ENCODE peak calls at places on chromosomes 11 and 22, in seven cellular contexts. R is HCT116, H is SK-N-SH, I is OCI-LY7, D is GM23338, K is H9, C is fibroblast of lung. S is an unnamed sample.

GRCh38 chr22:49331223-49331815 is 496.4 kb downstream of the BRD1 start:
- DNase-seq in R (no peak), H (no peak), I (no peak), D (no peak), K (no peak), C (no peak), S (no peak)

GRCh38 chr11:100849009-100849913 is 162.2 kb downstream of the ARHGAP42 start:
- DNase-seq in R (no peak), H (no peak), I (no peak), D (no peak), K (no peak), C (peak; percentile 95), S (no peak)

GRCh38 chr11:86514453-86514852 is 139.8 kb downstream of the CCDC81 start:
- DNase-seq in R (no peak), H (no peak), I (no peak), D (no peak), K (no peak), C (no peak), S (no peak)

GRCh38 chr11:96112192-96113099 is 188.5 kb upstream of the MTMR2 start:
- DNase-seq in R (no peak), H (no peak), I (no peak), D (no peak), K (no peak), C (peak; percentile 36), S (no peak)

GRCh38 chr11:124536520-124536919 is 6.9 kb downstream of the OR8B12 start:
- DNase-seq in R (peak; percentile 32), H (no peak), I (no peak), D (peak; percentile 85), K (peak; percentile 93), C (peak; percentile 32), S (peak; percentile 51)

GRCh38 chr22:46454910-46455269 is 82.5 kb downstream of the CELSR1 start:
- DNase-seq in R (peak; percentile 65), H (no peak), I (no peak), D (no peak), K (no peak), C (no peak), S (peak; percentile 87)

GRCh38 chr11:111177037-111177988 is 68.2 kb upstream of the POU2AF2 start:
- DNase-seq in R (no peak), H (no peak), I (peak; percentile 91), D (no peak), K (no peak), C (no peak), S (no peak)

GRCh38 chr11:3781423-3781822 is 15.9 kb downstream of the NUP98 start:
- DNase-seq in R (no peak), H (no peak), I (no peak), D (no peak), K (no peak), C (no peak), S (peak; percentile 50)

GRCh38 chr11:119116235-119116594 is 5.2 kb upstream of the HINFP start:
- DNase-seq in R (no peak), H (no peak), I (no peak), D (no peak), K (no peak), C (no peak), S (no peak)

GRCh38 chr22:39243443-39244072 is 1.2 kb downstream of the PDGFB start:
- DNase-seq in R (no peak), H (no peak), I (no peak), D (peak; percentile 61), K (no peak), C (no peak), S (peak; percentile 29)

GRCh38 chr11:7592706-7593105 is 78.9 kb downstream of the PPFIBP2 start:
- DNase-seq in R (no peak), H (no peak), I (no peak), D (no peak), K (no peak), C (peak; percentile 59), S (peak; percentile 25)

GRCh38 chr22:45296628-45297297 is 12.0 kb downstream of the UPK3A start:
- DNase-seq in R (no peak), H (no peak), I (peak; percentile 35), D (no peak), K (no peak), C (no peak), S (no peak)

GRCh38 chr11:3808846-3809623 is 675 bp downstream of the PGAP2 start:
- DNase-seq in R (peak; percentile 62), H (peak; percentile 68), I (peak; percentile 75), D (peak; percentile 65), K (peak; percentile 51), C (peak; percentile 33), S (peak; percentile 80)

GRCh38 chr11:18204220-18204619 is 31.6 kb downstream of the MRGPRX4 start:
- DNase-seq in R (no peak), H (no peak), I (no peak), D (no peak), K (no peak), C (no peak), S (no peak)

GRCh38 chr11:65643971-65644370 is 6.1 kb downstream of the SIPA1 start:
- DNase-seq in R (no peak), H (no peak), I (no peak), D (peak; percentile 73), K (peak; percentile 79), C (no peak), S (peak; percentile 22)

GRCh38 chr11:44596541-44597276 is 31.2 kb downstream of the CD82 start:
- DNase-seq in R (no peak), H (no peak), I (peak; percentile 61), D (no peak), K (no peak), C (no peak), S (no peak)

GRCh38 chr11:9459573-9460321 is 1.1 kb upstream of the ZNF143 start:
- DNase-seq in R (peak; percentile 22), H (peak; percentile 29), I (peak; percentile 60), D (peak; percentile 41), K (no peak), C (peak; percentile 80), S (peak; percentile 38)

GRCh38 chr11:119417726-119418540 is 5.0 kb downstream of the THY1 start:
- DNase-seq in R (no peak), H (peak; percentile 21), I (no peak), D (peak; percentile 40), K (peak; percentile 59), C (peak; percentile 68), S (peak; percentile 70)

GRCh38 chr22:45211435-45211834 is 29.3 kb downstream of the KIAA0930 start:
- DNase-seq in R (no peak), H (no peak), I (no peak), D (no peak), K (no peak), C (no peak), S (no peak)

GRCh38 chr11:132101861-132102260 is 731.4 kb downstream of the NTM start:
- DNase-seq in R (no peak), H (no peak), I (no peak), D (no peak), K (no peak), C (no peak), S (no peak)

GRCh38 chr11:123219066-123219697 is 24.1 kb upstream of the CLMP start:
- DNase-seq in R (no peak), H (no peak), I (no peak), D (no peak), K (no peak), C (peak; percentile 88), S (no peak)
- H2AFZ ChIP-seq in R (peak overlapping the region; percentile 59), H (peak overlapping the region; percentile 80), I (no peak overlapping the region), D (peak overlapping the region; percentile 44), K (peak overlapping the region; percentile 33), C (peak overlapping the region; percentile 15), S (no peak overlapping the region)

GRCh38 chr11:71367756-71368155 is 80.4 kb downstream of the DHCR7 start:
- DNase-seq in R (no peak), H (no peak), I (no peak), D (no peak), K (no peak), C (no peak), S (no peak)
- H4K20me1 ChIP-seq in R (no peaks in the 10 kb centered on the region), H (no peaks in the 10 kb centered on the region), I (no peaks in the 10 kb centered on the region), D (no peaks in the 10 kb centered on the region), K (no peaks in the 10 kb centered on the region), C (no peaks in the 10 kb centered on the region), S (no peaks in the 10 kb centered on the region)

GRCh38 chr11:84924290-84924689 is 702.9 kb downstream of the DLG2 start:
- DNase-seq in R (no peak), H (no peak), I (no peak), D (no peak), K (no peak), C (no peak), S (no peak)

GRCh38 chr11:84923489-84923888 is 703.7 kb downstream of the DLG2 start:
- DNase-seq in R (no peak), H (no peak), I (no peak), D (no peak), K (no peak), C (no peak), S (no peak)

GRCh38 chr11:84922836-84923235 is 704.3 kb downstream of the DLG2 start:
- DNase-seq in R (no peak), H (no peak), I (no peak), D (no peak), K (no peak), C (no peak), S (no peak)

GRCh38 chr11:84922212-84922805 is 704.8 kb downstream of the DLG2 start:
- DNase-seq in R (no peak), H (no peak), I (no peak), D (peak; percentile 35), K (no peak), C (no peak), S (no peak)
- H2AFZ ChIP-seq in R (no peak overlapping the region), H (peak overlapping the region; percentile 8), I (no peak overlapping the region), D (no peak overlapping the region), K (no peak overlapping the region), C (peak overlapping the region; percentile 50), S (peak overlapping the region; percentile 49)

GRCh38 chr22:30483169-30483568 is 11.4 kb upstream of the SEC14L3 start:
- DNase-seq in R (no peak), H (no peak), I (no peak), D (no peak), K (no peak), C (no peak), S (no peak)

GRCh38 chr22:30486661-30487115 is 14.9 kb upstream of the SEC14L3 start:
- DNase-seq in R (no peak), H (no peak), I (no peak), D (no peak), K (no peak), C (no peak), S (no peak)

GRCh38 chr22:30488121-30488520 is 16.3 kb upstream of the SEC14L3 start:
- DNase-seq in R (no peak), H (no peak), I (no peak), D (peak; percentile 50), K (peak; percentile 35), C (no peak), S (no peak)

GRCh38 chr22:30486118-30486517 is 14.3 kb upstream of the SEC14L3 start:
- DNase-seq in R (no peak), H (no peak), I (no peak), D (no peak), K (no peak), C (no peak), S (no peak)

DNA sequence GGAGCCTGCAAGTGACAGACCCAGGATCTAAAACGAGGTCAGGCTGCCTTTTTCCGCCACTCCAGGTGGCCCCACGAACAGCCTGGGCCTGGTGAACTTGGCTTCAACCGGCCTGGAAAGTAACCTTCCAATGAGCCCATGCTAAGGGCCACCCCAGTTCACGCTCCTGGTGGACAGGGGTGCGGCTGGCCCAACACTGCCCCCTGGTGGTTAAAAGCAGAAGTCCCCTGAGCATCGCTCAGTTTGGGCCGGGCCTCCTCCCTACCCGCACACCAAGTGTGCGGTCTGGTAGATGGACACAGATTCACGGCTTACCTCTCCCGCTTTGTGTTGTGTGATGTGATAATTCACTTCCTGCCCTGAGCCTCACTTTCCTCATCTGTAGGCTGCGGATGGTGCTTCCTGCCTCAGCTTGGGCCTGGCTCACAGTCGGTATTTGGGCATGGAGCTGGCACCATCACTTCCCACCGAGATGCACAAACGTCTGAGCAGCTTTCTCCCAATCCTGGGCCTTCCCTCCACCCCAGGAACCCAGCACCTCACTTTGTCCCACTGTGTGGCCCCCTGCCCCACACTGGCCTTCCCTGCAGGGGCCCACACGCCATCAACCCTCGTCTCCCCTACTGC is 13.7 kb upstream of the SEC14L3 start:
- DNase-seq in R (peak; percentile 28), H (peak; percentile 92), I (peak; percentile 59), D (peak; percentile 79), K (peak; percentile 82), C (peak; percentile 48), S (peak; percentile 59)
- H4K20me1 ChIP-seq in R (no peaks in the 10 kb centered on the region), H (no peaks in the 10 kb centered on the region), I (no peaks in the 10 kb centered on the region), D (no peaks in the 10 kb centered on the region), K (no peaks in the 10 kb centered on the region), C (no peaks in the 10 kb centered on the region), S (no peaks in the 10 kb centered on the region)

S was measured in PC-3.